ENCODE peak calls at places on chromosomes 1 and 21, in nine cellular contexts. B is transverse colon, C is pancreas, E is RWPE2, J is pons, G is Daoy, N is nephron progenitor cell, D is aorta, W is osteocyte. H is an unnamed sample.

GRCh38 chr1:21378705-21379494 is 61.0 kb upstream of the NBPF3 start:
- DNase-seq in G (peak), C (no peak), E (no peak), D (no peak), B (no peak), N (no peak), W (no peak), J (no peak), H (no peak)

GRCh38 chr1:12697406-12697805 is 18.5 kb upstream of the AADACL3 start:
- DNase-seq in E (no peak), W (no peak), B (no peak), G (no peak), N (no peak), C (no peak), D (no peak), J (no peak), H (no peak)

GRCh38 chr21:32184485-32184884 is 94.4 kb downstream of the MIS18A start:
- DNase-seq in N (no peak), W (no peak), E (no peak), D (no peak), B (no peak), C (no peak), J (no peak), G (no peak), H (no peak)

GRCh38 chr1:155529109-155529508 is 33.5 kb downstream of the ASH1L start:
- DNase-seq in G (no peak), W (no peak), D (no peak), B (no peak), J (no peak), C (no peak), N (no peak), E (no peak), H (no peak)

GRCh38 chr21:43864806-43865470 is at the start of gene AGPAT3:
- DNase-seq in W (no peak), E (no peak), N (peak), G (peak), C (no peak), D (no peak), J (no peak), B (no peak), H (peak)

GRCh38 chr1:34460193-34460592 is 283.5 kb downstream of the C1orf94 start:
- DNase-seq in J (peak), G (peak), D (no peak), B (peak), N (peak), C (peak), E (no peak), W (no peak), H (no peak)

GRCh38 chr1:156102634-156103511 is 11.6 kb upstream of the LMNA start:
- DNase-seq in D (peak), N (no peak), W (no peak), B (no peak), E (no peak), J (no peak), G (peak), C (no peak), H (no peak)

GRCh38 chr1:234722904-234723588 is 113.1 kb upstream of the IRF2BP2 start:
- DNase-seq in G (peak), E (peak), C (peak), D (peak), W (no peak), J (peak), B (peak), N (no peak), H (peak)

GRCh38 chr1:245180496-245180895 is 25.7 kb downstream of the KIF26B start:
- DNase-seq in E (no peak), C (no peak), J (no peak), W (no peak), D (no peak), G (peak), B (no peak), N (no peak), H (no peak)

GRCh38 chr1:24920155-24920925 is 9.7 kb downstream of the RUNX3 start:
- DNase-seq in N (no peak), J (no peak), C (no peak), B (no peak), G (no peak), E (no peak), W (no peak), D (peak), H (no peak)

GRCh38 chr1:53545663-53546408 is 86.6 kb downstream of the DMRTB1 start:
- DNase-seq in E (peak), D (peak), J (no peak), G (peak), B (peak), C (no peak), W (no peak), N (peak), H (peak)

GRCh38 chr1:203144661-203145060 is 17.1 kb downstream of the ADORA1 start:
- DNase-seq in B (no peak), J (peak), C (peak), N (no peak), D (no peak), G (peak), W (no peak), E (no peak), H (peak)

GRCh38 chr1:21550866-21551475 is 41.7 kb downstream of the ALPL start:
- DNase-seq in D (no peak), N (no peak), E (no peak), B (no peak), C (no peak), W (no peak), G (no peak), J (no peak), H (no peak)

GRCh38 chr1:231028676-231029075 is 11.4 kb downstream of the FAM89A start:
- DNase-seq in W (no peak), E (no peak), C (no peak), G (no peak), N (no peak), J (no peak), B (no peak), D (no peak), H (no peak)

GRCh38 chr1:59926381-59927243 is at the start of gene CYP2J2:
- DNase-seq in J (peak), N (peak), G (peak), W (no peak), C (peak), E (peak), B (peak), D (peak), H (peak)

GRCh38 chr1:58587667-58588066 is 10.6 kb upstream of the TACSTD2 start:
- DNase-seq in G (no peak), E (no peak), W (no peak), N (no peak), C (no peak), J (no peak), D (no peak), B (no peak), H (no peak)

GRCh38 chr1:247840819-247841218 is 877 bp downstream of the OR11L1 start:
- DNase-seq in N (no peak), D (no peak), J (no peak), E (no peak), B (no peak), G (no peak), W (no peak), C (no peak), H (no peak)

GRCh38 chr1:33292726-33293340 is 28.1 kb downstream of the A3GALT2 start:
- DNase-seq in W (no peak), J (no peak), B (no peak), D (peak), N (no peak), E (peak), G (no peak), C (no peak), H (no peak)

GRCh38 chr1:201309420-201309819 is 26.1 kb downstream of the PKP1 start:
- DNase-seq in W (no peak), E (peak), D (no peak), J (peak), B (peak), G (peak), C (peak), N (peak), H (no peak)

GRCh38 chr1:158793604-158794003 is 12.6 kb upstream of the OR6N2 start:
- DNase-seq in C (no peak), G (peak), J (no peak), D (no peak), W (no peak), E (no peak), B (no peak), N (no peak), H (no peak)